ENCODE peak calls at places on chromosomes 12 and 14, in seven cellular contexts. One of them, this sample, is unnamed.

GRCh38 chr12:4829793-4830162 is 79.9 kb upstream of the KCNA1 start:
- DNase-seq in IMR-90: no peak
- DNase-seq in body of pancreas: no peak
- DNase-seq in uterus: no peak
- DNase-seq in endothelial cell of umbilical vein: no peak
- DNase-seq in fibroblast of lung: no peak
- DNase-seq in GM23338: no peak
- DNase-seq in this sample: no peak

GRCh38 chr12:12734054-12734453 is 16.9 kb downstream of the CDKN1B start:
- DNase-seq in IMR-90: peak; percentile 66
- DNase-seq in body of pancreas: no peak
- DNase-seq in uterus: no peak
- DNase-seq in endothelial cell of umbilical vein: no peak
- DNase-seq in fibroblast of lung: peak; percentile 75
- DNase-seq in GM23338: no peak
- DNase-seq in this sample: no peak

GRCh38 chr14:68448379-68448778 is 344.5 kb downstream of the ZFP36L1 start:
- DNase-seq in IMR-90: no peak
- DNase-seq in body of pancreas: no peak
- DNase-seq in uterus: no peak
- DNase-seq in endothelial cell of umbilical vein: no peak
- DNase-seq in fibroblast of lung: no peak
- DNase-seq in GM23338: no peak
- DNase-seq in this sample: no peak

GRCh38 chr12:71183018-71183417 is 25.2 kb upstream of the TSPAN8 start:
- DNase-seq in IMR-90: no peak
- DNase-seq in body of pancreas: no peak
- DNase-seq in uterus: no peak
- DNase-seq in endothelial cell of umbilical vein: peak; percentile 37
- DNase-seq in fibroblast of lung: peak; percentile 77
- DNase-seq in GM23338: no peak
- DNase-seq in this sample: no peak

GRCh38 chr12:50558970-50559369 is 54.2 kb downstream of the DIP2B start:
- DNase-seq in IMR-90: no peak
- DNase-seq in body of pancreas: no peak
- DNase-seq in uterus: no peak
- DNase-seq in endothelial cell of umbilical vein: no peak
- DNase-seq in fibroblast of lung: no peak
- DNase-seq in GM23338: no peak
- DNase-seq in this sample: no peak

GRCh38 chr14:104397956-104398355 is 181.6 kb upstream of the C14orf180 start:
- DNase-seq in IMR-90: no peak
- DNase-seq in body of pancreas: no peak
- DNase-seq in uterus: no peak
- DNase-seq in endothelial cell of umbilical vein: no peak
- DNase-seq in fibroblast of lung: no peak
- DNase-seq in GM23338: no peak
- DNase-seq in this sample: no peak

GRCh38 chr12:120936197-120936596 is 32.0 kb upstream of the SPPL3 start:
- DNase-seq in IMR-90: no peak
- DNase-seq in body of pancreas: no peak
- DNase-seq in uterus: no peak
- DNase-seq in endothelial cell of umbilical vein: no peak
- DNase-seq in fibroblast of lung: no peak
- DNase-seq in GM23338: no peak
- DNase-seq in this sample: no peak

GRCh38 chr14:101584049-101584859 is 23.0 kb downstream of the DIO3 start:
- DNase-seq in IMR-90: no peak
- DNase-seq in body of pancreas: no peak
- DNase-seq in uterus: peak; percentile 76
- DNase-seq in endothelial cell of umbilical vein: no peak
- DNase-seq in fibroblast of lung: no peak
- DNase-seq in GM23338: peak; percentile 26
- DNase-seq in this sample: no peak

GRCh38 chr12:50132505-50133135 is 20.6 kb downstream of the COX14 start:
- DNase-seq in IMR-90: peak; percentile 61
- DNase-seq in body of pancreas: no peak
- DNase-seq in uterus: no peak
- DNase-seq in endothelial cell of umbilical vein: no peak
- DNase-seq in fibroblast of lung: peak; percentile 17
- DNase-seq in GM23338: peak; percentile 82
- DNase-seq in this sample: no peak

GRCh38 chr14:67510121-67510520 is 21.6 kb upstream of the TMEM229B start:
- DNase-seq in IMR-90: peak; percentile 30
- DNase-seq in body of pancreas: no peak
- DNase-seq in uterus: no peak
- DNase-seq in endothelial cell of umbilical vein: no peak
- DNase-seq in fibroblast of lung: peak; percentile 7
- DNase-seq in GM23338: no peak
- DNase-seq in this sample: no peak

GRCh38 chr12:229441-230191 is 15.7 kb upstream of the SLC6A12 start:
- DNase-seq in IMR-90: no peak
- DNase-seq in body of pancreas: no peak
- DNase-seq in uterus: peak; percentile 5
- DNase-seq in endothelial cell of umbilical vein: no peak
- DNase-seq in fibroblast of lung: no peak
- DNase-seq in GM23338: no peak
- DNase-seq in this sample: no peak

GRCh38 chr14:39492267-39492666 is 60.0 kb upstream of the FBXO33 start:
- DNase-seq in IMR-90: peak; percentile 91
- DNase-seq in body of pancreas: no peak
- DNase-seq in uterus: no peak
- DNase-seq in endothelial cell of umbilical vein: no peak
- DNase-seq in fibroblast of lung: peak; percentile 95
- DNase-seq in GM23338: no peak
- DNase-seq in this sample: no peak

GRCh38 chr12:90024261-90024660 is 315.6 kb upstream of the ATP2B1 start:
- DNase-seq in IMR-90: peak; percentile 42
- DNase-seq in body of pancreas: no peak
- DNase-seq in uterus: no peak
- DNase-seq in endothelial cell of umbilical vein: peak; percentile 30
- DNase-seq in fibroblast of lung: no peak
- DNase-seq in GM23338: no peak
- DNase-seq in this sample: no peak

GRCh38 chr14:91872517-91873470 is 5.5 kb upstream of the TC2N start:
- DNase-seq in IMR-90: peak; percentile 83
- DNase-seq in body of pancreas: peak; percentile 95
- DNase-seq in uterus: peak; percentile 63
- DNase-seq in endothelial cell of umbilical vein: peak; percentile 84
- DNase-seq in fibroblast of lung: peak; percentile 45
- DNase-seq in GM23338: no peak
- DNase-seq in this sample: no peak

GRCh38 chr12:16165506-16165905 is 112.0 kb downstream of the SLC15A5 start:
- DNase-seq in IMR-90: peak; percentile 47
- DNase-seq in body of pancreas: peak; percentile 55
- DNase-seq in uterus: peak; percentile 28
- DNase-seq in endothelial cell of umbilical vein: peak; percentile 33
- DNase-seq in fibroblast of lung: peak; percentile 36
- DNase-seq in GM23338: peak; percentile 83
- DNase-seq in this sample: no peak

DNA sequence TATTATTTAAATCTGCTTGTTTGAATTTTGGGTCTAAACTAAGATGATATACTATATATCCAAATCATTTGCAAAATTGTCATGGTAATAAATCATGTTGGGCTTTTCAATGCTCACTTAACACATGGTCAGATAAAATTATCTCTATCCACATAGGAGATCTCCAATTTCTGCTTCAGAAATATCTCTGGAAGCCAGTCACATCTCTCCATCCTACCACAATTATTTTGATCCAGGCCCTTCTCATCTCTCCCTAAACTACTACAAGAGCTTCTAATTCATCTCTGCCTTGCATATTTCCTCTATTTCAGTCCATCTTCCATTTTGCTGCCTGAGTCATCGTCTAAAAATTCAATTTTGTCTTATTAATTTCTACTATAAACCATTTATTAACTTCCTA is 3.8 kb downstream of the DCN start:
- DNase-seq in IMR-90: no peak
- DNase-seq in body of pancreas: no peak
- DNase-seq in uterus: no peak
- DNase-seq in endothelial cell of umbilical vein: no peak
- DNase-seq in fibroblast of lung: peak; percentile 27
- DNase-seq in GM23338: no peak
- DNase-seq in this sample: no peak
- H3K4me3 ChIP-seq in IMR-90: peak overlapping the region; percentile 94
- H3K4me3 ChIP-seq in body of pancreas: no peak overlapping the region
- H3K4me3 ChIP-seq in uterus: peak overlapping the region; percentile 36
- H3K4me3 ChIP-seq in endothelial cell of umbilical vein: no peak overlapping the region
- H3K4me3 ChIP-seq in fibroblast of lung: peak overlapping the region; percentile 75
- H3K4me3 ChIP-seq in GM23338: no peak overlapping the region
- H3K4me3 ChIP-seq in this sample: peak overlapping the region; percentile 45

GRCh38 chr14:64831419-64831818 is 48.3 kb downstream of the SPTB start:
- DNase-seq in IMR-90: no peak
- DNase-seq in body of pancreas: no peak
- DNase-seq in uterus: no peak
- DNase-seq in endothelial cell of umbilical vein: no peak
- DNase-seq in fibroblast of lung: no peak
- DNase-seq in GM23338: no peak
- DNase-seq in this sample: no peak

GRCh38 chr14:64834965-64835364 is 44.7 kb downstream of the SPTB start:
- DNase-seq in IMR-90: no peak
- DNase-seq in body of pancreas: no peak
- DNase-seq in uterus: no peak
- DNase-seq in endothelial cell of umbilical vein: no peak
- DNase-seq in fibroblast of lung: no peak
- DNase-seq in GM23338: no peak
- DNase-seq in this sample: no peak

GRCh38 chr14:64826845-64827244 is 52.9 kb downstream of the SPTB start:
- DNase-seq in IMR-90: no peak
- DNase-seq in body of pancreas: no peak
- DNase-seq in uterus: no peak
- DNase-seq in endothelial cell of umbilical vein: no peak
- DNase-seq in fibroblast of lung: no peak
- DNase-seq in GM23338: no peak
- DNase-seq in this sample: no peak

GRCh38 chr14:64828096-64828495 is 51.6 kb downstream of the SPTB start:
- DNase-seq in IMR-90: no peak
- DNase-seq in body of pancreas: no peak
- DNase-seq in uterus: no peak
- DNase-seq in endothelial cell of umbilical vein: no peak
- DNase-seq in fibroblast of lung: no peak
- DNase-seq in GM23338: no peak
- DNase-seq in this sample: no peak

GRCh38 chr14:64830961-64831360 is 48.7 kb downstream of the SPTB start:
- DNase-seq in IMR-90: no peak
- DNase-seq in body of pancreas: no peak
- DNase-seq in uterus: no peak
- DNase-seq in endothelial cell of umbilical vein: no peak
- DNase-seq in fibroblast of lung: no peak
- DNase-seq in GM23338: no peak
- DNase-seq in this sample: no peak
- H3K4me1 ChIP-seq in IMR-90: no peaks in the 10 kb centered on the region
- H3K4me1 ChIP-seq in body of pancreas: no peaks in the 10 kb centered on the region
- H3K4me1 ChIP-seq in uterus: no peaks in the 10 kb centered on the region
- H3K4me1 ChIP-seq in endothelial cell of umbilical vein: no peaks in the 10 kb centered on the region
- H3K4me1 ChIP-seq in fibroblast of lung: no peaks in the 10 kb centered on the region
- H3K4me1 ChIP-seq in GM23338: no peaks in the 10 kb centered on the region
- H3K4me1 ChIP-seq in this sample: peaks cover 12% of the 10 kb centered on the region

DNA sequence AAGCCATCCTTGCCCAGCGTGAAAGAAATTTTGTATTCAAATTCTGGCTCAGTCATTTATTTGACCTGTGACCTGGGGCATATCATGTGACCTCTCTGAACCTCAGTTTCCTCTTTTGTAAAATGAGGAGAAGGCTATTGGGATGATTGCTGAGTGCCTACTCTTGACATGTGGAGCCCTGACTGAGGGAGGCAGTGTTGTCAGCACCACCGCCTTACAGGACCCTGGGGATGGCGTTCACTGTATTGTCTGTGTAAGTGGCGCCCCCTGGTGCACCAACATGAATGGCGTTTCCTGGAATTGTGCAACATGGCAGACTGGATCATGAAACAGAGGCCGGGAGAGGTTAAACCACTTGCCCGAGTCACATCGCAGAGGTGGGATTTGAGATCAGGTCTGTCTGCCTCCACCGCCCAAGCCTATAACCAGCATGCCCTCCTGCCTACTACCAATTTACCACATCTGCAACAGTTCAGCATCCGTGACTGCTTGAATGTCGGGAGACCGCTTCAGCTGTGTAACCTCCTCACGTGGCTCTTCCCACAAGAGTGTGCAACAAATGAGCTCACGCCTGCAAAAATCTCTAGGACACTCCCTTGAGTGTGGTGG is 20.1 kb upstream of the CCDC63 start:
- DNase-seq in IMR-90: peak; percentile 72
- DNase-seq in body of pancreas: peak; percentile 84
- DNase-seq in uterus: peak; percentile 75
- DNase-seq in endothelial cell of umbilical vein: peak; percentile 74
- DNase-seq in fibroblast of lung: peak; percentile 65
- DNase-seq in GM23338: peak; percentile 96
- DNase-seq in this sample: peak; percentile 97
- H3K4me3 ChIP-seq in IMR-90: no peak overlapping the region
- H3K4me3 ChIP-seq in body of pancreas: no peak overlapping the region
- H3K4me3 ChIP-seq in uterus: no peak overlapping the region
- H3K4me3 ChIP-seq in endothelial cell of umbilical vein: no peak overlapping the region
- H3K4me3 ChIP-seq in fibroblast of lung: peak overlapping the region; percentile 44
- H3K4me3 ChIP-seq in GM23338: no peak overlapping the region
- H3K4me3 ChIP-seq in this sample: peak overlapping the region; percentile 21

GRCh38 chr12:124756730-124757129 is 106.9 kb downstream of the SCARB1 start:
- DNase-seq in IMR-90: no peak
- DNase-seq in body of pancreas: no peak
- DNase-seq in uterus: no peak
- DNase-seq in endothelial cell of umbilical vein: no peak
- DNase-seq in fibroblast of lung: no peak
- DNase-seq in GM23338: no peak
- DNase-seq in this sample: no peak
- H3K4me1 ChIP-seq in IMR-90: peaks cover 12% of the 10 kb centered on the region
- H3K4me1 ChIP-seq in body of pancreas: peaks cover 57% of the 10 kb centered on the region
- H3K4me1 ChIP-seq in uterus: no peaks in the 10 kb centered on the region
- H3K4me1 ChIP-seq in endothelial cell of umbilical vein: no peaks in the 10 kb centered on the region
- H3K4me1 ChIP-seq in fibroblast of lung: peaks cover 11% of the 10 kb centered on the region
- H3K4me1 ChIP-seq in GM23338: peaks cover 17% of the 10 kb centered on the region
- H3K4me1 ChIP-seq in this sample: peaks cover 90% of the 10 kb centered on the region

GRCh38 chr12:132492951-132493350 is 3.0 kb downstream of the FBRSL1 start:
- DNase-seq in IMR-90: no peak
- DNase-seq in body of pancreas: no peak
- DNase-seq in uterus: no peak
- DNase-seq in endothelial cell of umbilical vein: no peak
- DNase-seq in fibroblast of lung: no peak
- DNase-seq in GM23338: no peak
- DNase-seq in this sample: no peak

GRCh38 chr12:132491761-132492378 is 1.9 kb downstream of the FBRSL1 start:
- DNase-seq in IMR-90: no peak
- DNase-seq in body of pancreas: no peak
- DNase-seq in uterus: no peak
- DNase-seq in endothelial cell of umbilical vein: no peak
- DNase-seq in fibroblast of lung: no peak
- DNase-seq in GM23338: no peak
- DNase-seq in this sample: no peak

GRCh38 chr12:132493482-132494178 is 3.7 kb downstream of the FBRSL1 start:
- DNase-seq in IMR-90: no peak
- DNase-seq in body of pancreas: peak; percentile 51
- DNase-seq in uterus: no peak
- DNase-seq in endothelial cell of umbilical vein: no peak
- DNase-seq in fibroblast of lung: no peak
- DNase-seq in GM23338: no peak
- DNase-seq in this sample: no peak

GRCh38 chr12:132491349-132491663 is 1.4 kb downstream of the FBRSL1 start:
- DNase-seq in IMR-90: no peak
- DNase-seq in body of pancreas: no peak
- DNase-seq in uterus: no peak
- DNase-seq in endothelial cell of umbilical vein: no peak
- DNase-seq in fibroblast of lung: no peak
- DNase-seq in GM23338: no peak
- DNase-seq in this sample: no peak

GRCh38 chr12:132492522-132492921 is 2.6 kb downstream of the FBRSL1 start:
- DNase-seq in IMR-90: no peak
- DNase-seq in body of pancreas: peak; percentile 64
- DNase-seq in uterus: no peak
- DNase-seq in endothelial cell of umbilical vein: no peak
- DNase-seq in fibroblast of lung: no peak
- DNase-seq in GM23338: no peak
- DNase-seq in this sample: no peak
- H3K4me3 ChIP-seq in IMR-90: no peak overlapping the region
- H3K4me3 ChIP-seq in body of pancreas: no peak overlapping the region
- H3K4me3 ChIP-seq in uterus: no peak overlapping the region
- H3K4me3 ChIP-seq in endothelial cell of umbilical vein: no peak overlapping the region
- H3K4me3 ChIP-seq in fibroblast of lung: peak overlapping the region; percentile 78
- H3K4me3 ChIP-seq in GM23338: no peak overlapping the region
- H3K4me3 ChIP-seq in this sample: peak overlapping the region; percentile 60

This sample was measured in esophagus muscularis mucosa.